ENCODE peak calls at places on chromosomes 3 and 15, in ten cellular contexts. One of them, this sample, is unnamed.

GRCh38 chr3:175748087-175748732 is 889.1 kb downstream of the NAALADL2 start:
- DNase-seq in pancreas: no peak
- DNase-seq in CD8-positive, alpha-beta memory T cell: no peak
- DNase-seq in transverse colon: no peak
- DNase-seq in IMR-90: peak; percentile 26
- DNase-seq in psoas muscle: no peak
- DNase-seq in tibial artery: no peak
- DNase-seq in PC-9: no peak
- DNase-seq in lower lobe of right lung: no peak
- DNase-seq in osteoblast: peak; percentile 44
- DNase-seq in this sample: no peak

GRCh38 chr3:170491901-170492300 is 73.2 kb downstream of the CLDN11 start:
- DNase-seq in PC-9: no peak
- DNase-seq in psoas muscle: no peak
- DNase-seq in CD8-positive, alpha-beta memory T cell: no peak
- DNase-seq in transverse colon: no peak
- DNase-seq in IMR-90: no peak
- DNase-seq in osteoblast: no peak
- DNase-seq in lower lobe of right lung: no peak
- DNase-seq in pancreas: no peak
- DNase-seq in tibial artery: no peak
- DNase-seq in this sample: no peak

GRCh38 chr3:191397771-191398170 is 63.2 kb upstream of the PYDC2 start:
- DNase-seq in tibial artery: no peak
- DNase-seq in lower lobe of right lung: no peak
- DNase-seq in osteoblast: no peak
- DNase-seq in transverse colon: no peak
- DNase-seq in pancreas: no peak
- DNase-seq in PC-9: no peak
- DNase-seq in CD8-positive, alpha-beta memory T cell: no peak
- DNase-seq in psoas muscle: no peak
- DNase-seq in IMR-90: peak; percentile 20
- DNase-seq in this sample: no peak

GRCh38 chr3:106302451-106303221 is 433.8 kb upstream of the CBLB start:
- DNase-seq in lower lobe of right lung: no peak
- DNase-seq in IMR-90: no peak
- DNase-seq in pancreas: no peak
- DNase-seq in tibial artery: no peak
- DNase-seq in osteoblast: no peak
- DNase-seq in PC-9: no peak
- DNase-seq in transverse colon: no peak
- DNase-seq in psoas muscle: no peak
- DNase-seq in CD8-positive, alpha-beta memory T cell: no peak
- DNase-seq in this sample: no peak

GRCh38 chr3:175094344-175094743 is 235.2 kb downstream of the NAALADL2 start:
- DNase-seq in transverse colon: no peak
- DNase-seq in pancreas: no peak
- DNase-seq in psoas muscle: no peak
- DNase-seq in PC-9: no peak
- DNase-seq in IMR-90: no peak
- DNase-seq in lower lobe of right lung: no peak
- DNase-seq in osteoblast: no peak
- DNase-seq in tibial artery: no peak
- DNase-seq in CD8-positive, alpha-beta memory T cell: no peak
- DNase-seq in this sample: no peak

GRCh38 chr3:83438177-83438576 is 1520.6 kb upstream of the CADM2 start:
- DNase-seq in pancreas: no peak
- DNase-seq in tibial artery: no peak
- DNase-seq in lower lobe of right lung: no peak
- DNase-seq in psoas muscle: no peak
- DNase-seq in CD8-positive, alpha-beta memory T cell: no peak
- DNase-seq in IMR-90: no peak
- DNase-seq in PC-9: no peak
- DNase-seq in osteoblast: no peak
- DNase-seq in transverse colon: no peak
- DNase-seq in this sample: no peak

GRCh38 chr3:106913111-106913698 is 464.0 kb upstream of the CCDC54 start:
- DNase-seq in pancreas: peak; percentile 25
- DNase-seq in IMR-90: peak; percentile 12
- DNase-seq in CD8-positive, alpha-beta memory T cell: no peak
- DNase-seq in lower lobe of right lung: no peak
- DNase-seq in tibial artery: no peak
- DNase-seq in PC-9: no peak
- DNase-seq in psoas muscle: no peak
- DNase-seq in osteoblast: peak; percentile 77
- DNase-seq in transverse colon: no peak
- DNase-seq in this sample: no peak

GRCh38 chr3:139797724-139798343 is 120.1 kb upstream of the NMNAT3 start:
- DNase-seq in osteoblast: no peak
- DNase-seq in CD8-positive, alpha-beta memory T cell: no peak
- DNase-seq in psoas muscle: no peak
- DNase-seq in tibial artery: no peak
- DNase-seq in transverse colon: no peak
- DNase-seq in lower lobe of right lung: no peak
- DNase-seq in PC-9: peak; percentile 21
- DNase-seq in pancreas: peak; percentile 52
- DNase-seq in IMR-90: peak; percentile 6
- DNase-seq in this sample: peak; percentile 43

GRCh38 chr3:56916697-56917336 is 115.1 kb upstream of the ARHGEF3 start:
- DNase-seq in osteoblast: no peak
- DNase-seq in tibial artery: no peak
- DNase-seq in pancreas: no peak
- DNase-seq in transverse colon: no peak
- DNase-seq in IMR-90: no peak
- DNase-seq in lower lobe of right lung: no peak
- DNase-seq in psoas muscle: no peak
- DNase-seq in CD8-positive, alpha-beta memory T cell: no peak
- DNase-seq in PC-9: no peak
- DNase-seq in this sample: no peak

GRCh38 chr3:157754415-157754814 is 251.2 kb upstream of the VEPH1 start:
- DNase-seq in IMR-90: no peak
- DNase-seq in pancreas: no peak
- DNase-seq in transverse colon: no peak
- DNase-seq in CD8-positive, alpha-beta memory T cell: no peak
- DNase-seq in tibial artery: no peak
- DNase-seq in PC-9: no peak
- DNase-seq in lower lobe of right lung: no peak
- DNase-seq in psoas muscle: no peak
- DNase-seq in osteoblast: no peak
- DNase-seq in this sample: no peak

GRCh38 chr3:151169700-151170224 is 33.3 kb downstream of the GPR171 start:
- DNase-seq in tibial artery: peak; percentile 70
- DNase-seq in osteoblast: no peak
- DNase-seq in pancreas: no peak
- DNase-seq in psoas muscle: peak; percentile 70
- DNase-seq in CD8-positive, alpha-beta memory T cell: no peak
- DNase-seq in IMR-90: no peak
- DNase-seq in PC-9: no peak
- DNase-seq in transverse colon: peak; percentile 32
- DNase-seq in lower lobe of right lung: peak; percentile 79
- DNase-seq in this sample: no peak

GRCh38 chr15:27906802-27907201 is 192.3 kb downstream of the OCA2 start:
- DNase-seq in IMR-90: no peak
- DNase-seq in osteoblast: no peak
- DNase-seq in CD8-positive, alpha-beta memory T cell: no peak
- DNase-seq in transverse colon: no peak
- DNase-seq in PC-9: no peak
- DNase-seq in tibial artery: no peak
- DNase-seq in pancreas: no peak
- DNase-seq in lower lobe of right lung: no peak
- DNase-seq in psoas muscle: no peak
- DNase-seq in this sample: no peak

DNA sequence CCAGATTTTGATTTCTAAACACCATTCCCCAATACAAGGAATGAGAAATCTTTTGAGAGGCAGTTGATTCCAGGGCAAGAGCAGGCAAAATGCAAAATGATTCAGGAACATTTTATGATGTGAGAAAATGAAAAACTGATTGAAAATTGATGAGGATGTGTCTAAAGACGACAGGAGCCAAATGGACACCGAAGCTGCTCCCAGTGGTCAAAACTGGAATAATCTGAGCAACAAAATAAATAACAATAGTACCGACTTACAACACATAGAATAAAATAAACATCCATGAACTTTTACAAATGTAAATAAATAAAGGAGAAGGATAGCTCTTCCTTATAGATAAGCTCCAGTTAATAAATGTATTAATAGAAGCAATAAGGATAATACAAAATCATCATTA is 186.8 kb downstream of the OCA2 start:
- DNase-seq in osteoblast: no peak
- DNase-seq in pancreas: no peak
- DNase-seq in psoas muscle: no peak
- DNase-seq in transverse colon: no peak
- DNase-seq in CD8-positive, alpha-beta memory T cell: no peak
- DNase-seq in tibial artery: no peak
- DNase-seq in PC-9: no peak
- DNase-seq in lower lobe of right lung: no peak
- DNase-seq in IMR-90: no peak
- DNase-seq in this sample: no peak
- H3K9me3 ChIP-seq in osteoblast: peaks cover 2% of the 10 kb centered on the region
- H3K9me3 ChIP-seq in pancreas: no peaks in the 10 kb centered on the region
- H3K9me3 ChIP-seq in psoas muscle: no peaks in the 10 kb centered on the region
- H3K9me3 ChIP-seq in transverse colon: peaks cover 4% of the 10 kb centered on the region
- H3K9me3 ChIP-seq in CD8-positive, alpha-beta memory T cell: no peaks in the 10 kb centered on the region
- H3K9me3 ChIP-seq in tibial artery: no peaks in the 10 kb centered on the region
- H3K9me3 ChIP-seq in PC-9: no peaks in the 10 kb centered on the region
- H3K9me3 ChIP-seq in lower lobe of right lung: peaks cover 7% of the 10 kb centered on the region
- H3K9me3 ChIP-seq in IMR-90: peaks cover 11% of the 10 kb centered on the region
- H3K9me3 ChIP-seq in this sample: no peaks in the 10 kb centered on the region

GRCh38 chr3:72820405-72820804 is 27.8 kb downstream of the SHQ1 start:
- DNase-seq in CD8-positive, alpha-beta memory T cell: no peak
- DNase-seq in osteoblast: no peak
- DNase-seq in IMR-90: peak; percentile 58
- DNase-seq in PC-9: no peak
- DNase-seq in lower lobe of right lung: no peak
- DNase-seq in pancreas: no peak
- DNase-seq in tibial artery: no peak
- DNase-seq in transverse colon: peak; percentile 31
- DNase-seq in psoas muscle: no peak
- DNase-seq in this sample: no peak

GRCh38 chr3:72818915-72819314 is 29.3 kb downstream of the SHQ1 start:
- DNase-seq in CD8-positive, alpha-beta memory T cell: no peak
- DNase-seq in osteoblast: peak; percentile 23
- DNase-seq in pancreas: no peak
- DNase-seq in tibial artery: peak; percentile 30
- DNase-seq in lower lobe of right lung: no peak
- DNase-seq in PC-9: no peak
- DNase-seq in transverse colon: no peak
- DNase-seq in psoas muscle: no peak
- DNase-seq in IMR-90: peak; percentile 93
- DNase-seq in this sample: peak; percentile 61

GRCh38 chr3:72816843-72817485 is 31.3 kb downstream of the SHQ1 start:
- DNase-seq in transverse colon: no peak
- DNase-seq in pancreas: no peak
- DNase-seq in osteoblast: no peak
- DNase-seq in IMR-90: no peak
- DNase-seq in psoas muscle: no peak
- DNase-seq in PC-9: no peak
- DNase-seq in CD8-positive, alpha-beta memory T cell: no peak
- DNase-seq in lower lobe of right lung: no peak
- DNase-seq in tibial artery: no peak
- DNase-seq in this sample: no peak

GRCh38 chr3:72821170-72821781 is 27.0 kb downstream of the SHQ1 start:
- DNase-seq in transverse colon: peak; percentile 64
- DNase-seq in osteoblast: peak; percentile 25
- DNase-seq in lower lobe of right lung: no peak
- DNase-seq in psoas muscle: no peak
- DNase-seq in PC-9: no peak
- DNase-seq in tibial artery: no peak
- DNase-seq in pancreas: no peak
- DNase-seq in CD8-positive, alpha-beta memory T cell: no peak
- DNase-seq in IMR-90: peak; percentile 53
- DNase-seq in this sample: no peak

GRCh38 chr3:72818092-72818721 is 30.0 kb downstream of the SHQ1 start:
- DNase-seq in transverse colon: no peak
- DNase-seq in CD8-positive, alpha-beta memory T cell: no peak
- DNase-seq in osteoblast: no peak
- DNase-seq in psoas muscle: no peak
- DNase-seq in pancreas: no peak
- DNase-seq in tibial artery: no peak
- DNase-seq in IMR-90: peak; percentile 36
- DNase-seq in lower lobe of right lung: no peak
- DNase-seq in PC-9: peak; percentile 11
- DNase-seq in this sample: peak; percentile 30
- H3K4me1 ChIP-seq in transverse colon: peaks cover 30% of the 10 kb centered on the region
- H3K4me1 ChIP-seq in CD8-positive, alpha-beta memory T cell: peaks cover 23% of the 10 kb centered on the region
- H3K4me1 ChIP-seq in osteoblast: peaks cover 39% of the 10 kb centered on the region
- H3K4me1 ChIP-seq in psoas muscle: peaks cover 45% of the 10 kb centered on the region
- H3K4me1 ChIP-seq in pancreas: peaks cover 31% of the 10 kb centered on the region
- H3K4me1 ChIP-seq in tibial artery: peaks cover 9% of the 10 kb centered on the region
- H3K4me1 ChIP-seq in IMR-90: peaks cover 7% of the 10 kb centered on the region
- H3K4me1 ChIP-seq in lower lobe of right lung: peaks cover 28% of the 10 kb centered on the region
- H3K4me1 ChIP-seq in PC-9: peaks cover 17% of the 10 kb centered on the region
- H3K4me1 ChIP-seq in this sample: peaks cover 17% of the 10 kb centered on the region

GRCh38 chr15:79874242-79874641 is 22.6 kb downstream of the MTHFS start:
- DNase-seq in tibial artery: no peak
- DNase-seq in osteoblast: no peak
- DNase-seq in IMR-90: no peak
- DNase-seq in transverse colon: no peak
- DNase-seq in psoas muscle: no peak
- DNase-seq in PC-9: no peak
- DNase-seq in CD8-positive, alpha-beta memory T cell: no peak
- DNase-seq in lower lobe of right lung: no peak
- DNase-seq in pancreas: no peak
- DNase-seq in this sample: no peak
- H3K9me3 ChIP-seq in tibial artery: peaks cover 42% of the 10 kb centered on the region
- H3K9me3 ChIP-seq in osteoblast: peaks cover 5% of the 10 kb centered on the region
- H3K9me3 ChIP-seq in IMR-90: peaks cover 7% of the 10 kb centered on the region
- H3K9me3 ChIP-seq in transverse colon: peaks cover 41% of the 10 kb centered on the region
- H3K9me3 ChIP-seq in psoas muscle: peaks cover 30% of the 10 kb centered on the region
- H3K9me3 ChIP-seq in PC-9: peaks cover 8% of the 10 kb centered on the region
- H3K9me3 ChIP-seq in CD8-positive, alpha-beta memory T cell: peaks cover 19% of the 10 kb centered on the region
- H3K9me3 ChIP-seq in lower lobe of right lung: peaks cover 48% of the 10 kb centered on the region
- H3K9me3 ChIP-seq in pancreas: no peaks in the 10 kb centered on the region
- H3K9me3 ChIP-seq in this sample: no peaks in the 10 kb centered on the region

DNA sequence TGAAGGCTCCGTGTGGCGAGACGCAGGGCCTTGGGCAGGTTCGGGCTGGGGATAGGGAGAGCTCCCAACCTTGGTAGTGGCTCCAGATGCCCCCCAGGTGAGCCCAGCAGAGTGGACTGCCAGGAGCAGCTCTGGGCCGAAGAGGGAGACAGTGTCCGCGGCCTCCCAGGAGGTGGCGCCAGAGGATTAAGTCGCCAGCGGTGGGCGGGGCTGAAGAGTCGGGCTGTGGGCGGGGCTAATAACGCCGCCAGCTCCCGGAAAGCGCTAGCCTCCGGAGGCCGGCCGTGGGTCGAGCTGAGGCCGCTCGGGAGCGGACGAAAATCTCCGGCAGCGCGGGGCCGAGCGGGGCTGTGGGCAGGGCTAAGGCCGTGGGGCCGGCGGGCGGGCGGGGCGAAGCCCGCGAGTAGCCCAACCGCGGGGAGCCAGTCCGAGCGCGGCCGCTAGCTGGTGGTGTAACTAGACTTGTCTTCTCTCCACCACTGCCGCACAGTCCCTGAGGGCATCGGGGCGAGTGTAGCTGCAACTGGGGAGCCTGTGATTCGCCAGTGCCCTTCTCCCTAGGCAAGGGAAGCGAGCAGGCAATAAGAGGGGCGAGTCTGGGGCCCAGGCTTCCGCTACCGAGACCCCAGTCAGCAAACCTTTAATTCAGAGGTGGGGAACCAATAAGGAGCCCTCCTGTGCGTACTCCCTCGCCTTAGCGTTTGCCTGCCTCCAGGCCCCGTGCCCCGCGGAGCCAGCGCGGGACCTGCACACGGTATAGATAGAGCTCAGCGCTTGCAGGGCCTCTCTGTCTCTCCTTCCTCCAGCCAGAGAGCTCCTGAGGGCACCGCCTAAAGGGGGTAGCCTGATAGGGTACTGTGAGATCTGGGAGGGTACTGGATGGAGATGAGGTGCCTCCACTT is 14.4 kb upstream of the BSN start:
- DNase-seq in pancreas: peak; percentile 98
- DNase-seq in osteoblast: peak; percentile 99
- DNase-seq in PC-9: peak; percentile 96
- DNase-seq in IMR-90: peak; percentile 91
- DNase-seq in CD8-positive, alpha-beta memory T cell: peak; percentile 92
- DNase-seq in psoas muscle: peak; percentile 97
- DNase-seq in transverse colon: peak; percentile 95
- DNase-seq in tibial artery: peak; percentile 92
- DNase-seq in lower lobe of right lung: peak; percentile 97
- DNase-seq in this sample: peak; percentile 99
- H3K4me1 ChIP-seq in pancreas: peaks cover 1% of the 10 kb centered on the region
- H3K4me1 ChIP-seq in osteoblast: peaks cover 18% of the 10 kb centered on the region
- H3K4me1 ChIP-seq in PC-9: no peaks in the 10 kb centered on the region
- H3K4me1 ChIP-seq in IMR-90: peaks cover 12% of the 10 kb centered on the region
- H3K4me1 ChIP-seq in CD8-positive, alpha-beta memory T cell: peaks cover 7% of the 10 kb centered on the region
- H3K4me1 ChIP-seq in psoas muscle: peaks cover 24% of the 10 kb centered on the region
- H3K4me1 ChIP-seq in transverse colon: peaks cover 6% of the 10 kb centered on the region
- H3K4me1 ChIP-seq in tibial artery: peaks cover 10% of the 10 kb centered on the region
- H3K4me1 ChIP-seq in lower lobe of right lung: peaks cover 10% of the 10 kb centered on the region
- H3K4me1 ChIP-seq in this sample: peaks cover 5% of the 10 kb centered on the region